ENCODE peak calls at places on chromosome 18, in nine cellular contexts. One of them, this sample, is unnamed.

GRCh38 chr18:79817607-79817998 is 19.9 kb downstream of the KCNG2 start:
- DNase-seq in activated CD4-positive, alpha-beta T cell treated with anti-CD3 and anti-CD28 coated beads, Interleukin-2, amount 50 U/mL, for 1 hour: no peak
- DNase-seq in HT1080: no peak
- DNase-seq in HEK293T: no peak
- DNase-seq in neural progenitor cell: no peak
- DNase-seq in NCI-H2081: no peak
- DNase-seq in T47D: no peak
- DNase-seq in left cardiac atrium: no peak
- DNase-seq in NCI-H82: no peak
- DNase-seq in this sample: no peak

GRCh38 chr18:9612215-9612830 is 2.0 kb downstream of the PPP4R1 start:
- DNase-seq in activated CD4-positive, alpha-beta T cell treated with anti-CD3 and anti-CD28 coated beads, Interleukin-2, amount 50 U/mL, for 1 hour: peak
- DNase-seq in HT1080: peak
- DNase-seq in HEK293T: peak
- DNase-seq in neural progenitor cell: peak
- DNase-seq in NCI-H2081: peak
- DNase-seq in T47D: peak
- DNase-seq in left cardiac atrium: no peak
- DNase-seq in NCI-H82: peak
- DNase-seq in this sample: peak

GRCh38 chr18:7221424-7222155 is 9.3 kb upstream of the LRRC30 start:
- DNase-seq in activated CD4-positive, alpha-beta T cell treated with anti-CD3 and anti-CD28 coated beads, Interleukin-2, amount 50 U/mL, for 1 hour: no peak
- DNase-seq in HT1080: peak
- DNase-seq in HEK293T: peak
- DNase-seq in neural progenitor cell: peak
- DNase-seq in NCI-H2081: peak
- DNase-seq in T47D: peak
- DNase-seq in left cardiac atrium: no peak
- DNase-seq in NCI-H82: peak
- DNase-seq in this sample: peak

GRCh38 chr18:48781041-48781989 is 169.4 kb downstream of the SMAD7 start:
- DNase-seq in activated CD4-positive, alpha-beta T cell treated with anti-CD3 and anti-CD28 coated beads, Interleukin-2, amount 50 U/mL, for 1 hour: no peak
- DNase-seq in HT1080: no peak
- DNase-seq in HEK293T: peak
- DNase-seq in neural progenitor cell: peak
- DNase-seq in NCI-H2081: peak
- DNase-seq in T47D: no peak
- DNase-seq in left cardiac atrium: peak
- DNase-seq in NCI-H82: no peak
- DNase-seq in this sample: no peak

GRCh38 chr18:43322133-43322532 is 44.8 kb upstream of the SYT4 start:
- DNase-seq in activated CD4-positive, alpha-beta T cell treated with anti-CD3 and anti-CD28 coated beads, Interleukin-2, amount 50 U/mL, for 1 hour: no peak
- DNase-seq in HT1080: no peak
- DNase-seq in HEK293T: no peak
- DNase-seq in neural progenitor cell: no peak
- DNase-seq in NCI-H2081: no peak
- DNase-seq in T47D: no peak
- DNase-seq in left cardiac atrium: no peak
- DNase-seq in NCI-H82: no peak
- DNase-seq in this sample: no peak

GRCh38 chr18:35055726-35056125 is 14.5 kb downstream of the MAPRE2 start:
- DNase-seq in activated CD4-positive, alpha-beta T cell treated with anti-CD3 and anti-CD28 coated beads, Interleukin-2, amount 50 U/mL, for 1 hour: no peak
- DNase-seq in HT1080: no peak
- DNase-seq in HEK293T: no peak
- DNase-seq in neural progenitor cell: no peak
- DNase-seq in NCI-H2081: no peak
- DNase-seq in T47D: no peak
- DNase-seq in left cardiac atrium: no peak
- DNase-seq in NCI-H82: no peak
- DNase-seq in this sample: no peak

GRCh38 chr18:44763327-44763726 is 82.6 kb downstream of the SETBP1 start:
- DNase-seq in activated CD4-positive, alpha-beta T cell treated with anti-CD3 and anti-CD28 coated beads, Interleukin-2, amount 50 U/mL, for 1 hour: no peak
- DNase-seq in HT1080: no peak
- DNase-seq in HEK293T: no peak
- DNase-seq in neural progenitor cell: no peak
- DNase-seq in NCI-H2081: no peak
- DNase-seq in T47D: no peak
- DNase-seq in left cardiac atrium: no peak
- DNase-seq in NCI-H82: no peak
- DNase-seq in this sample: no peak

GRCh38 chr18:6001867-6002266 is 106.5 kb upstream of the TMEM200C start:
- DNase-seq in activated CD4-positive, alpha-beta T cell treated with anti-CD3 and anti-CD28 coated beads, Interleukin-2, amount 50 U/mL, for 1 hour: no peak
- DNase-seq in HT1080: no peak
- DNase-seq in HEK293T: no peak
- DNase-seq in neural progenitor cell: no peak
- DNase-seq in NCI-H2081: no peak
- DNase-seq in T47D: no peak
- DNase-seq in left cardiac atrium: no peak
- DNase-seq in NCI-H82: no peak
- DNase-seq in this sample: no peak

GRCh38 chr18:13245481-13246000 is 27.0 kb downstream of the LDLRAD4 start:
- DNase-seq in activated CD4-positive, alpha-beta T cell treated with anti-CD3 and anti-CD28 coated beads, Interleukin-2, amount 50 U/mL, for 1 hour: no peak
- DNase-seq in HT1080: no peak
- DNase-seq in HEK293T: no peak
- DNase-seq in neural progenitor cell: no peak
- DNase-seq in NCI-H2081: no peak
- DNase-seq in T47D: no peak
- DNase-seq in left cardiac atrium: no peak
- DNase-seq in NCI-H82: no peak
- DNase-seq in this sample: no peak

GRCh38 chr18:79600141-79600540 is 79.5 kb upstream of the CTDP1 start:
- DNase-seq in activated CD4-positive, alpha-beta T cell treated with anti-CD3 and anti-CD28 coated beads, Interleukin-2, amount 50 U/mL, for 1 hour: no peak
- DNase-seq in HT1080: no peak
- DNase-seq in HEK293T: no peak
- DNase-seq in neural progenitor cell: no peak
- DNase-seq in NCI-H2081: no peak
- DNase-seq in T47D: no peak
- DNase-seq in left cardiac atrium: no peak
- DNase-seq in NCI-H82: no peak
- DNase-seq in this sample: no peak

GRCh38 chr18:9516437-9517064 is 41.2 kb downstream of the RALBP1 start:
- DNase-seq in activated CD4-positive, alpha-beta T cell treated with anti-CD3 and anti-CD28 coated beads, Interleukin-2, amount 50 U/mL, for 1 hour: no peak
- DNase-seq in HT1080: peak
- DNase-seq in HEK293T: peak
- DNase-seq in neural progenitor cell: peak
- DNase-seq in NCI-H2081: peak
- DNase-seq in T47D: peak
- DNase-seq in left cardiac atrium: no peak
- DNase-seq in NCI-H82: peak
- DNase-seq in this sample: no peak

GRCh38 chr18:80182855-80183254 is 64.5 kb downstream of the PARD6G start:
- DNase-seq in activated CD4-positive, alpha-beta T cell treated with anti-CD3 and anti-CD28 coated beads, Interleukin-2, amount 50 U/mL, for 1 hour: no peak
- DNase-seq in HT1080: no peak
- DNase-seq in HEK293T: no peak
- DNase-seq in neural progenitor cell: no peak
- DNase-seq in NCI-H2081: no peak
- DNase-seq in T47D: no peak
- DNase-seq in left cardiac atrium: no peak
- DNase-seq in NCI-H82: no peak
- DNase-seq in this sample: no peak

GRCh38 chr18:63892544-63892943 is 5.0 kb downstream of the SERPINB2 start:
- DNase-seq in activated CD4-positive, alpha-beta T cell treated with anti-CD3 and anti-CD28 coated beads, Interleukin-2, amount 50 U/mL, for 1 hour: no peak
- DNase-seq in HT1080: no peak
- DNase-seq in HEK293T: no peak
- DNase-seq in neural progenitor cell: no peak
- DNase-seq in NCI-H2081: no peak
- DNase-seq in T47D: no peak
- DNase-seq in left cardiac atrium: no peak
- DNase-seq in NCI-H82: no peak
- DNase-seq in this sample: no peak

GRCh38 chr18:74897971-74898657 is 300.4 kb downstream of the ZNF407 start:
- DNase-seq in activated CD4-positive, alpha-beta T cell treated with anti-CD3 and anti-CD28 coated beads, Interleukin-2, amount 50 U/mL, for 1 hour: no peak
- DNase-seq in HT1080: peak
- DNase-seq in HEK293T: no peak
- DNase-seq in neural progenitor cell: no peak
- DNase-seq in NCI-H2081: peak
- DNase-seq in T47D: no peak
- DNase-seq in left cardiac atrium: no peak
- DNase-seq in NCI-H82: no peak
- DNase-seq in this sample: no peak

GRCh38 chr18:49795612-49796552 is 17.5 kb downstream of the ACAA2 start:
- DNase-seq in activated CD4-positive, alpha-beta T cell treated with anti-CD3 and anti-CD28 coated beads, Interleukin-2, amount 50 U/mL, for 1 hour: no peak
- DNase-seq in HT1080: peak
- DNase-seq in HEK293T: no peak
- DNase-seq in neural progenitor cell: no peak
- DNase-seq in NCI-H2081: no peak
- DNase-seq in T47D: no peak
- DNase-seq in left cardiac atrium: no peak
- DNase-seq in NCI-H82: no peak
- DNase-seq in this sample: no peak

GRCh38 chr18:48885266-48885950 is 65.4 kb downstream of the SMAD7 start:
- DNase-seq in activated CD4-positive, alpha-beta T cell treated with anti-CD3 and anti-CD28 coated beads, Interleukin-2, amount 50 U/mL, for 1 hour: no peak
- DNase-seq in HT1080: no peak
- DNase-seq in HEK293T: no peak
- DNase-seq in neural progenitor cell: no peak
- DNase-seq in NCI-H2081: no peak
- DNase-seq in T47D: no peak
- DNase-seq in left cardiac atrium: peak
- DNase-seq in NCI-H82: no peak
- DNase-seq in this sample: no peak

GRCh38 chr18:3794537-3795348 is 344.8 kb downstream of the TGIF1 start:
- DNase-seq in activated CD4-positive, alpha-beta T cell treated with anti-CD3 and anti-CD28 coated beads, Interleukin-2, amount 50 U/mL, for 1 hour: no peak
- DNase-seq in HT1080: peak
- DNase-seq in HEK293T: no peak
- DNase-seq in neural progenitor cell: no peak
- DNase-seq in NCI-H2081: peak
- DNase-seq in T47D: no peak
- DNase-seq in left cardiac atrium: peak
- DNase-seq in NCI-H82: peak
- DNase-seq in this sample: peak

GRCh38 chr18:76558881-76559667 is 64.0 kb upstream of the ZNF516 start:
- DNase-seq in activated CD4-positive, alpha-beta T cell treated with anti-CD3 and anti-CD28 coated beads, Interleukin-2, amount 50 U/mL, for 1 hour: no peak
- DNase-seq in HT1080: no peak
- DNase-seq in HEK293T: no peak
- DNase-seq in neural progenitor cell: no peak
- DNase-seq in NCI-H2081: no peak
- DNase-seq in T47D: peak
- DNase-seq in left cardiac atrium: no peak
- DNase-seq in NCI-H82: no peak
- DNase-seq in this sample: no peak

GRCh38 chr18:63131106-63131943 is 188.2 kb downstream of the BCL2 start:
- DNase-seq in activated CD4-positive, alpha-beta T cell treated with anti-CD3 and anti-CD28 coated beads, Interleukin-2, amount 50 U/mL, for 1 hour: peak
- DNase-seq in HT1080: peak
- DNase-seq in HEK293T: peak
- DNase-seq in neural progenitor cell: peak
- DNase-seq in NCI-H2081: peak
- DNase-seq in T47D: peak
- DNase-seq in left cardiac atrium: peak
- DNase-seq in NCI-H82: peak
- DNase-seq in this sample: no peak

GRCh38 chr18:65938592-65939372 is 188.0 kb downstream of the CDH7 start:
- DNase-seq in activated CD4-positive, alpha-beta T cell treated with anti-CD3 and anti-CD28 coated beads, Interleukin-2, amount 50 U/mL, for 1 hour: no peak
- DNase-seq in HT1080: peak
- DNase-seq in HEK293T: peak
- DNase-seq in neural progenitor cell: peak
- DNase-seq in NCI-H2081: peak
- DNase-seq in T47D: peak
- DNase-seq in left cardiac atrium: no peak
- DNase-seq in NCI-H82: peak
- DNase-seq in this sample: no peak

GRCh38 chr18:51234117-51235010 is 36.9 kb upstream of the MEX3C start:
- DNase-seq in activated CD4-positive, alpha-beta T cell treated with anti-CD3 and anti-CD28 coated beads, Interleukin-2, amount 50 U/mL, for 1 hour: no peak
- DNase-seq in HT1080: peak
- DNase-seq in HEK293T: no peak
- DNase-seq in neural progenitor cell: no peak
- DNase-seq in NCI-H2081: no peak
- DNase-seq in T47D: no peak
- DNase-seq in left cardiac atrium: no peak
- DNase-seq in NCI-H82: no peak
- DNase-seq in this sample: no peak

GRCh38 chr18:69617888-69618287 is 217.2 kb downstream of the DOK6 start:
- DNase-seq in activated CD4-positive, alpha-beta T cell treated with anti-CD3 and anti-CD28 coated beads, Interleukin-2, amount 50 U/mL, for 1 hour: no peak
- DNase-seq in HT1080: peak
- DNase-seq in HEK293T: no peak
- DNase-seq in neural progenitor cell: no peak
- DNase-seq in NCI-H2081: no peak
- DNase-seq in T47D: peak
- DNase-seq in left cardiac atrium: no peak
- DNase-seq in NCI-H82: no peak
- DNase-seq in this sample: no peak

GRCh38 chr18:8614875-8615274 is 5.6 kb downstream of the RAB12 start:
- DNase-seq in activated CD4-positive, alpha-beta T cell treated with anti-CD3 and anti-CD28 coated beads, Interleukin-2, amount 50 U/mL, for 1 hour: no peak
- DNase-seq in HT1080: no peak
- DNase-seq in HEK293T: no peak
- DNase-seq in neural progenitor cell: no peak
- DNase-seq in NCI-H2081: no peak
- DNase-seq in T47D: no peak
- DNase-seq in left cardiac atrium: no peak
- DNase-seq in NCI-H82: peak
- DNase-seq in this sample: no peak

GRCh38 chr18:49492694-49493033 is 5.6 kb upstream of the C18orf32 start:
- DNase-seq in activated CD4-positive, alpha-beta T cell treated with anti-CD3 and anti-CD28 coated beads, Interleukin-2, amount 50 U/mL, for 1 hour: no peak
- DNase-seq in HT1080: no peak
- DNase-seq in HEK293T: no peak
- DNase-seq in neural progenitor cell: no peak
- DNase-seq in NCI-H2081: no peak
- DNase-seq in T47D: no peak
- DNase-seq in left cardiac atrium: no peak
- DNase-seq in NCI-H82: no peak
- DNase-seq in this sample: no peak

GRCh38 chr18:5158171-5158570 is 38.9 kb downstream of the AKAIN1 start:
- DNase-seq in activated CD4-positive, alpha-beta T cell treated with anti-CD3 and anti-CD28 coated beads, Interleukin-2, amount 50 U/mL, for 1 hour: no peak
- DNase-seq in HT1080: no peak
- DNase-seq in HEK293T: no peak
- DNase-seq in neural progenitor cell: no peak
- DNase-seq in NCI-H2081: no peak
- DNase-seq in T47D: no peak
- DNase-seq in left cardiac atrium: no peak
- DNase-seq in NCI-H82: no peak
- DNase-seq in this sample: no peak

GRCh38 chr18:76494541-76495403 is at the start of gene ZNF516:
- DNase-seq in activated CD4-positive, alpha-beta T cell treated with anti-CD3 and anti-CD28 coated beads, Interleukin-2, amount 50 U/mL, for 1 hour: peak
- DNase-seq in HT1080: no peak
- DNase-seq in HEK293T: no peak
- DNase-seq in neural progenitor cell: peak
- DNase-seq in NCI-H2081: peak
- DNase-seq in T47D: no peak
- DNase-seq in left cardiac atrium: peak
- DNase-seq in NCI-H82: peak
- DNase-seq in this sample: no peak

GRCh38 chr18:67783215-67783946 is 266.9 kb upstream of the DSEL start:
- DNase-seq in activated CD4-positive, alpha-beta T cell treated with anti-CD3 and anti-CD28 coated beads, Interleukin-2, amount 50 U/mL, for 1 hour: no peak
- DNase-seq in HT1080: peak
- DNase-seq in HEK293T: no peak
- DNase-seq in neural progenitor cell: no peak
- DNase-seq in NCI-H2081: no peak
- DNase-seq in T47D: no peak
- DNase-seq in left cardiac atrium: no peak
- DNase-seq in NCI-H82: no peak
- DNase-seq in this sample: no peak

GRCh38 chr18:10417191-10417590 is 37.2 kb upstream of the APCDD1 start:
- DNase-seq in activated CD4-positive, alpha-beta T cell treated with anti-CD3 and anti-CD28 coated beads, Interleukin-2, amount 50 U/mL, for 1 hour: no peak
- DNase-seq in HT1080: no peak
- DNase-seq in HEK293T: no peak
- DNase-seq in neural progenitor cell: no peak
- DNase-seq in NCI-H2081: no peak
- DNase-seq in T47D: peak
- DNase-seq in left cardiac atrium: no peak
- DNase-seq in NCI-H82: no peak
- DNase-seq in this sample: no peak

GRCh38 chr18:45186832-45187231 is 428.4 kb upstream of the SLC14A2 start:
- DNase-seq in activated CD4-positive, alpha-beta T cell treated with anti-CD3 and anti-CD28 coated beads, Interleukin-2, amount 50 U/mL, for 1 hour: no peak
- DNase-seq in HT1080: no peak
- DNase-seq in HEK293T: no peak
- DNase-seq in neural progenitor cell: no peak
- DNase-seq in NCI-H2081: no peak
- DNase-seq in T47D: no peak
- DNase-seq in left cardiac atrium: no peak
- DNase-seq in NCI-H82: no peak
- DNase-seq in this sample: no peak

GRCh38 chr18:10546557-10547300 is 20.9 kb downstream of the NAPG start:
- DNase-seq in activated CD4-positive, alpha-beta T cell treated with anti-CD3 and anti-CD28 coated beads, Interleukin-2, amount 50 U/mL, for 1 hour: no peak
- DNase-seq in HT1080: no peak
- DNase-seq in HEK293T: no peak
- DNase-seq in neural progenitor cell: no peak
- DNase-seq in NCI-H2081: no peak
- DNase-seq in T47D: no peak
- DNase-seq in left cardiac atrium: no peak
- DNase-seq in NCI-H82: no peak
- DNase-seq in this sample: no peak

GRCh38 chr18:62825382-62825781 is 110.0 kb downstream of the PHLPP1 start:
- DNase-seq in activated CD4-positive, alpha-beta T cell treated with anti-CD3 and anti-CD28 coated beads, Interleukin-2, amount 50 U/mL, for 1 hour: no peak
- DNase-seq in HT1080: no peak
- DNase-seq in HEK293T: no peak
- DNase-seq in neural progenitor cell: no peak
- DNase-seq in NCI-H2081: no peak
- DNase-seq in T47D: no peak
- DNase-seq in left cardiac atrium: no peak
- DNase-seq in NCI-H82: no peak
- DNase-seq in this sample: no peak